ENCODE peak calls at places on chromosomes 5 and 9, in nine cellular contexts. K is psoas muscle; Q is CD4-positive, alpha-beta T cell; B is sigmoid colon; V is ovary; E is uterus; C is esophagus squamous epithelium; P is BJ; A is left lung. I is an unnamed sample. For H3K27me3, the result is how much of the 10 kb centered on the place peaks cover.

GRCh38 chr9:70044450-70045307 is 1.0 kb downstream of the MAMDC2 start:
- DNase-seq in K (peak), Q (no peak), B (peak), V (peak), E (peak), C (no peak), P (no peak), A (no peak), I (no peak)

GRCh38 chr9:82369251-82369945 is 380.8 kb downstream of the SPATA31D1 start:
- DNase-seq in K (no peak), Q (no peak), B (no peak), V (no peak), E (no peak), C (no peak), P (no peak), A (no peak), I (no peak)

GRCh38 chr9:36194326-36195000 is 3.7 kb downstream of the CLTA start:
- DNase-seq in K (no peak), Q (no peak), B (no peak), V (no peak), E (no peak), C (no peak), P (no peak), A (no peak), I (no peak)

GRCh38 chr5:163309850-163310365 is 127.5 kb upstream of the CCNG1 start:
- DNase-seq in K (no peak), Q (no peak), B (no peak), V (no peak), E (no peak), C (no peak), P (no peak), A (no peak), I (no peak)

GRCh38 chr5:6856658-6857057 is 143.4 kb downstream of the TENT4A start:
- DNase-seq in K (no peak), Q (no peak), B (no peak), V (no peak), E (no peak), C (no peak), P (no peak), A (no peak), I (no peak)

GRCh38 chr5:1834022-1834551 is 32.9 kb downstream of the NDUFS6 start:
- DNase-seq in K (no peak), Q (no peak), B (no peak), V (no peak), E (no peak), C (no peak), P (no peak), A (no peak), I (no peak)

GRCh38 chr9:69174645-69175487 is 789 bp downstream of the TJP2 start:
- DNase-seq in K (peak), Q (no peak), B (peak), V (peak), E (peak), C (no peak), P (peak), A (peak), I (peak)

GRCh38 chr5:65727491-65728156 is 5.6 kb downstream of the NLN start:
- DNase-seq in K (no peak), Q (no peak), B (no peak), V (no peak), E (no peak), C (no peak), P (no peak), A (no peak), I (no peak)

GRCh38 chr9:23851024-23851629 is 25.1 kb upstream of the ELAVL2 start:
- DNase-seq in K (no peak), Q (no peak), B (no peak), V (no peak), E (no peak), C (no peak), P (no peak), A (no peak), I (peak)

GRCh38 chr5:173774212-173774850 is 113.8 kb upstream of the CPEB4 start:
- DNase-seq in K (no peak), Q (no peak), B (no peak), V (no peak), E (no peak), C (no peak), P (no peak), A (no peak), I (no peak)

GRCh38 chr5:171158581-171158980 is 150.5 kb upstream of the TLX3 start:
- DNase-seq in K (no peak), Q (no peak), B (no peak), V (no peak), E (no peak), C (no peak), P (no peak), A (no peak), I (no peak)

GRCh38 chr5:171162165-171162564 is 146.9 kb upstream of the TLX3 start:
- DNase-seq in K (no peak), Q (no peak), B (no peak), V (no peak), E (no peak), C (no peak), P (no peak), A (no peak), I (peak)

GRCh38 chr5:171157775-171158174 is 151.3 kb upstream of the TLX3 start:
- DNase-seq in K (no peak), Q (no peak), B (no peak), V (no peak), E (no peak), C (no peak), P (no peak), A (no peak), I (no peak)

GRCh38 chr5:171166766-171167165 is 142.3 kb upstream of the TLX3 start:
- DNase-seq in K (no peak), Q (no peak), B (no peak), V (no peak), E (no peak), C (no peak), P (no peak), A (no peak), I (peak)

DNA sequence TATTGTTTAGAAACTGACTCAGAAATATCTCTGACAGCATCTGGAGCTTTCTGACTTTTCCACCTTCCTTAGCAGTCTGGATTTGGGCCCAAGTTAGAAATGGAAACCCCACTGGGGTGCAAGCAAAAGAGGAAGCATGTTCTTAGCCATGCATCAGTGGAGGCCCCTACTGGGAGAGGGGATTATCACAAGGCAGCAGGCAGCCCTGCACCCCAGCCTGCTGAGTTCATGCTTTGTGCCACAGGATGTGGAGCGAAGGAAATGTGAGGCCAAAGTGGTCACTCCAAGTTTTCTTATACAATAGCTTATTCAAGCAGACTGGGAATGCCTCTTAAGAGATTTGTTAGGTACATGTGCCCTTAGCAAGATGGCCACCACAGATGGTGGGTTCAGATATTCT is 146.4 kb upstream of the TLX3 start:
- DNase-seq in K (no peak), Q (no peak), B (no peak), V (no peak), E (no peak), C (no peak), P (no peak), A (no peak), I (peak)
- TF ChIP-seq CTCF in K (no peak), Q (no peak), B (no peak), V (no peak), E (no peak), C (no peak), P (peak), A (peak), I (peak)

GRCh38 chr5:60842859-60843692 is 993 bp downstream of the ELOVL7 start:
- DNase-seq in K (peak), Q (no peak), B (no peak), V (no peak), E (no peak), C (no peak), P (no peak), A (no peak), I (no peak)
- H3K27me3 ChIP-seq in K (under half), Q (half or more), B (half or more), V (under half), E (under half), C (under half), P (under half), A (under half), I (under half)

GRCh38 chr5:57431816-57432215 is 50.8 kb downstream of the ACTBL2 start:
- DNase-seq in K (no peak), Q (no peak), B (no peak), V (no peak), E (no peak), C (no peak), P (no peak), A (no peak), I (no peak)

GRCh38 chr5:57434227-57434640 is 48.4 kb downstream of the ACTBL2 start:
- DNase-seq in K (no peak), Q (no peak), B (no peak), V (no peak), E (no peak), C (no peak), P (no peak), A (no peak), I (no peak)

GRCh38 chr5:57434683-57435082 is 47.9 kb downstream of the ACTBL2 start:
- DNase-seq in K (no peak), Q (no peak), B (no peak), V (no peak), E (no peak), C (no peak), P (no peak), A (no peak), I (no peak)

GRCh38 chr5:57435701-57436134 is 46.9 kb downstream of the ACTBL2 start:
- DNase-seq in K (no peak), Q (no peak), B (no peak), V (no peak), E (no peak), C (no peak), P (peak), A (no peak), I (no peak)

DNA sequence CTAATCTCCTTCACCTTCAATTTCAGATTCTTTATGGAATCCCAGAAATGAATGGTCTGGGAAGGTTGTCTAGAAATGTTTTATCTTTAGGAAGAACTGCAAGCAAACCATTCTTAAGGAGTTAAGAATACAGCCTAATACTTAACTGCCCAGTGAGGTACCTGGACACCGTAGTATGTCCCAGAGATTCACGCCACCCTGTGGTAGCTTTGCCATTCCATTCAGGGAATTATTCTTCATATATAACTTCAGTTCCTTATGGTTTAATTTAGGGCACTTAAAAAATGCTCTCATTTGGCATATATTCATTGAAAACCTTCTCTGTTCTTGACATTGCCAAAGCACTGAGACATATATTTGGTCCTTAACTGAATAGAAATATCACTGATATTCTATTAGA is 49.7 kb downstream of the ACTBL2 start:
- DNase-seq in K (no peak), Q (no peak), B (no peak), V (no peak), E (no peak), C (no peak), P (no peak), A (no peak), I (no peak)
- TF ChIP-seq CTCF in K (peak), Q (no peak), B (no peak), V (no peak), E (no peak), C (no peak), P (no peak), A (no peak), I (no peak)

DNA sequence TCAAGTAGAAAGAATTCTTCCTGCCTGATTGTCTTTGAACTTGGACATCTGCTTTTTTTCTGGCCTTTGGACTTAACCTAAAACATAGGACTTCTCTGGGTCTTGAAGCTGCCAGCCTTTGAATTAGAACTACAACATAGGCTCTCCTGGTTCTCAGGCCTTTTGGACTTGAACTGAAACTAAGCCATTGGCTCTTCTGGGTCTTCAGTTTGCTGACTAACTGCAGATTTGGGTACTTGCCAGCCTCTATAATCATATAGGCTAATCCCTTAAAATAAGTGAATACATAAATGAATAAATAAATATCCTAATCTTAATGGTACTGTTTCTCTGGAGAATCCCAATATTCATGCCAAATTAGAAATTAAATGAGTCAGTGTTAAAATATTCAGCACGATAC is 473.4 kb upstream of the PAPPA start:
- DNase-seq in K (no peak), Q (no peak), B (no peak), V (no peak), E (no peak), C (no peak), P (no peak), A (no peak), I (no peak)
- H3K27me3 ChIP-seq in K (under half), Q (under half), B (under half), V (under half), E (under half), C (under half), P (under half), A (under half), I (under half)

I was measured in WERI-Rb-1.